ENCODE peak calls at places on chromosomes 11 and 22, in four cellular contexts. X is K562; Y is CD8-positive, alpha-beta memory T cell; E is activated T-cell treated with anti-CD3 and anti-CD28 coated beads for 1 hour. Z is an unnamed sample.

GRCh38 chr11:2275334-2276279 is 5.2 kb upstream of the ASCL2 start:
- DNase-seq in X (no peak), E (no peak), Y (no peak), Z (no peak)

GRCh38 chr22:34841321-34841901 is 224.5 kb upstream of the ISX start:
- DNase-seq in E (no peak), X (no peak), Y (no peak), Z (no peak)

GRCh38 chr11:12840871-12841516 is 166.8 kb downstream of the TEAD1 start:
- DNase-seq in X (no peak), E (no peak), Y (no peak), Z (no peak)

GRCh38 chr22:37187891-37188761 is at the start of gene C1QTNF6:
- DNase-seq in Y (peak; percentile 43), X (no peak), E (no peak), Z (no peak)

GRCh38 chr11:36775157-36775556 is 177.1 kb upstream of the RAG2 start:
- DNase-seq in X (no peak), Y (no peak), E (no peak), Z (no peak)

GRCh38 chr22:27139935-27140493 is 482.6 kb downstream of the MIAT start:
- DNase-seq in E (no peak), Y (no peak), X (no peak), Z (no peak)

GRCh38 chr22:22759371-22759770 is 115.0 kb downstream of the GGTLC2 start:
- DNase-seq in E (no peak), X (no peak), Y (no peak), Z (no peak)

GRCh38 chr11:38553033-38553432 is 1955.0 kb upstream of the RAG2 start:
- DNase-seq in Y (no peak), X (no peak), E (no peak), Z (no peak)

GRCh38 chr11:64057890-64058289 is 22.2 kb downstream of the FLRT1 start:
- DNase-seq in X (no peak), Y (no peak), E (no peak), Z (no peak)

GRCh38 chr11:8878771-8879170 is 32.2 kb upstream of the AKIP1 start:
- DNase-seq in E (no peak), X (no peak), Y (no peak), Z (no peak)

GRCh38 chr11:95585071-95585751 is 204.4 kb downstream of the FAM76B start:
- DNase-seq in X (no peak), Y (no peak), E (no peak), Z (no peak)

GRCh38 chr11:47514825-47515647 is 37.9 kb downstream of the CELF1 start:
- DNase-seq in Y (no peak), X (peak; percentile 33), E (no peak), Z (no peak)

GRCh38 chr11:62560566-62561103 is 13.1 kb downstream of the EEF1G start:
- DNase-seq in X (peak; percentile 85), E (peak; percentile 78), Y (peak; percentile 87), Z (peak; percentile 60)

GRCh38 chr22:20514658-20515406 is 7.4 kb downstream of the MED15 start:
- DNase-seq in X (no peak), Y (no peak), E (no peak), Z (no peak)

GRCh38 chr11:126891556-126892217 is 108.9 kb downstream of the KIRREL3 start:
- DNase-seq in X (no peak), Y (no peak), E (no peak), Z (no peak)

GRCh38 chr11:128705124-128705920 is 11.4 kb downstream of the FLI1 start:
- DNase-seq in E (no peak), Y (no peak), X (no peak), Z (no peak)

GRCh38 chr11:127962416-127962815 is 624.9 kb downstream of the ETS1 start:
- DNase-seq in X (no peak), Y (no peak), E (no peak), Z (no peak)

GRCh38 chr11:11660351-11660750 is 38.5 kb upstream of the GALNT18 start:
- DNase-seq in Y (no peak), E (no peak), X (no peak), Z (no peak)

GRCh38 chr11:27241316-27242122 is 121.5 kb downstream of the CCDC34 start:
- DNase-seq in E (no peak), X (peak; percentile 16), Y (no peak), Z (no peak)

GRCh38 chr11:2940166-2940929 is 11.1 kb upstream of the PHLDA2 start:
- DNase-seq in E (no peak), X (no peak), Y (peak; percentile 77), Z (no peak)

GRCh38 chr11:66107600-66108151 is 37.6 kb downstream of the PACS1 start:
- DNase-seq in E (no peak), Y (no peak), X (no peak), Z (no peak)

GRCh38 chr22:48004038-48004437 is 1241.6 kb downstream of the TBC1D22A start:
- DNase-seq in X (no peak), Y (no peak), E (no peak), Z (no peak)

GRCh38 chr22:38177044-38177443 is 4.6 kb downstream of the PLA2G6 start:
- DNase-seq in X (no peak), E (no peak), Y (no peak), Z (no peak)

GRCh38 chr11:108803781-108804180 is 138.9 kb downstream of the DDX10 start:
- DNase-seq in Y (no peak), E (no peak), X (no peak), Z (no peak)

GRCh38 chr11:102494216-102494615 is 36.3 kb downstream of the MMP7 start:
- DNase-seq in E (no peak), Y (no peak), X (no peak), Z (no peak)

GRCh38 chr22:33271390-33272161 is 213.4 kb upstream of the SYN3 start:
- DNase-seq in Y (no peak), E (no peak), X (no peak), Z (no peak)

GRCh38 chr11:67613960-67614715 is 7.4 kb downstream of the NDUFV1 start:
- DNase-seq in X (peak; percentile 64), Y (peak; percentile 89), E (peak; percentile 68), Z (peak; percentile 78)

GRCh38 chr22:26542831-26543230 is 30.6 kb upstream of the TFIP11 start:
- DNase-seq in Y (no peak), E (no peak), X (no peak), Z (no peak)

GRCh38 chr11:89491141-89491690 is at the start of gene NOX4:
- DNase-seq in E (no peak), Y (no peak), X (no peak), Z (no peak)

GRCh38 chr11:57641426-57641825 is 8.3 kb downstream of the YPEL4 start:
- DNase-seq in E (no peak), Y (no peak), X (peak; percentile 62), Z (no peak)

GRCh38 chr11:93585758-93586157 is 42.6 kb upstream of the SMCO4 start:
- DNase-seq in X (peak; percentile 13), Y (no peak), E (no peak), Z (no peak)

GRCh38 chr11:3880724-3881123 is 25.3 kb downstream of the STIM1 start:
- DNase-seq in Y (no peak), X (no peak), E (no peak), Z (no peak)

GRCh38 chr11:76172583-76172982 is 33.7 kb downstream of the WNT11 start:
- DNase-seq in X (no peak), Y (no peak), E (no peak), Z (no peak)

GRCh38 chr22:37303821-37304274 is 21.5 kb downstream of the CYTH4 start:
- DNase-seq in X (peak; percentile 40), E (no peak), Y (peak; percentile 57), Z (no peak)

GRCh38 chr22:24282401-24282800 is 11.8 kb downstream of the SPECC1L start:
- DNase-seq in E (no peak), X (no peak), Y (no peak), Z (no peak)

GRCh38 chr11:79045811-79046304 is 395.0 kb downstream of the TENM4 start:
- DNase-seq in X (no peak), Y (no peak), E (no peak), Z (no peak)

Z was measured in effector CD8-positive, alpha-beta T cell.